ENCODE peak calls at places on chromosomes 16 and 17, in nine cellular contexts. One of them, this sample, is unnamed.
A peak's percentile ranks its signal among the peaks of the same experiment; 100 is the strongest.

GRCh38 chr17:15432807-15433547 is 34.4 kb downstream of the CDRT4 start:
- DNase-seq in body of pancreas: peak; percentile 18
- DNase-seq in IMR-90: peak; percentile 93
- DNase-seq in uterus: peak; percentile 37
- DNase-seq in breast epithelium: no peak
- DNase-seq in transverse colon: no peak
- DNase-seq in testis: no peak
- DNase-seq in prostate gland: no peak
- DNase-seq in heart left ventricle: peak; percentile 49
- DNase-seq in this sample: no peak

GRCh38 chr17:66466933-66467367 is 164.5 kb downstream of the PRKCA start:
- DNase-seq in body of pancreas: peak; percentile 39
- DNase-seq in IMR-90: peak; percentile 100
- DNase-seq in uterus: peak; percentile 54
- DNase-seq in breast epithelium: no peak
- DNase-seq in transverse colon: peak; percentile 22
- DNase-seq in testis: no peak
- DNase-seq in prostate gland: no peak
- DNase-seq in heart left ventricle: no peak
- DNase-seq in this sample: no peak

GRCh38 chr17:82787081-82787848 is 35.4 kb downstream of the TBCD start:
- DNase-seq in body of pancreas: peak; percentile 16
- DNase-seq in IMR-90: no peak
- DNase-seq in uterus: peak; percentile 75
- DNase-seq in breast epithelium: no peak
- DNase-seq in transverse colon: peak; percentile 34
- DNase-seq in testis: no peak
- DNase-seq in prostate gland: peak; percentile 69
- DNase-seq in heart left ventricle: no peak
- DNase-seq in this sample: peak; percentile 97

GRCh38 chr17:31433091-31433790 is 41.8 kb downstream of the RAB11FIP4 start:
- DNase-seq in body of pancreas: no peak
- DNase-seq in IMR-90: no peak
- DNase-seq in uterus: no peak
- DNase-seq in breast epithelium: no peak
- DNase-seq in transverse colon: no peak
- DNase-seq in testis: no peak
- DNase-seq in prostate gland: no peak
- DNase-seq in heart left ventricle: no peak
- DNase-seq in this sample: no peak

GRCh38 chr17:28549274-28550132 is 2.9 kb downstream of the UNC119 start:
- DNase-seq in body of pancreas: peak; percentile 38
- DNase-seq in IMR-90: no peak
- DNase-seq in uterus: no peak
- DNase-seq in breast epithelium: no peak
- DNase-seq in transverse colon: no peak
- DNase-seq in testis: no peak
- DNase-seq in prostate gland: no peak
- DNase-seq in heart left ventricle: no peak
- DNase-seq in this sample: no peak

GRCh38 chr16:88504489-88505404 is 51.7 kb downstream of the ZFPM1 start:
- DNase-seq in body of pancreas: peak; percentile 93
- DNase-seq in IMR-90: no peak
- DNase-seq in uterus: no peak
- DNase-seq in breast epithelium: no peak
- DNase-seq in transverse colon: peak; percentile 46
- DNase-seq in testis: no peak
- DNase-seq in prostate gland: no peak
- DNase-seq in heart left ventricle: no peak
- DNase-seq in this sample: no peak

GRCh38 chr17:8695241-8695640 is 49.4 kb downstream of the CCDC42 start:
- DNase-seq in body of pancreas: no peak
- DNase-seq in IMR-90: no peak
- DNase-seq in uterus: no peak
- DNase-seq in breast epithelium: no peak
- DNase-seq in transverse colon: no peak
- DNase-seq in testis: no peak
- DNase-seq in prostate gland: no peak
- DNase-seq in heart left ventricle: no peak
- DNase-seq in this sample: no peak

GRCh38 chr17:12620200-12620720 is 45.4 kb upstream of the MYOCD start:
- DNase-seq in body of pancreas: no peak
- DNase-seq in IMR-90: peak; percentile 80
- DNase-seq in uterus: no peak
- DNase-seq in breast epithelium: no peak
- DNase-seq in transverse colon: no peak
- DNase-seq in testis: no peak
- DNase-seq in prostate gland: no peak
- DNase-seq in heart left ventricle: no peak
- DNase-seq in this sample: no peak

GRCh38 chr16:66457888-66458287 is 30.8 kb downstream of the BEAN1 start:
- DNase-seq in body of pancreas: no peak
- DNase-seq in IMR-90: peak; percentile 5
- DNase-seq in uterus: no peak
- DNase-seq in breast epithelium: no peak
- DNase-seq in transverse colon: no peak
- DNase-seq in testis: no peak
- DNase-seq in prostate gland: no peak
- DNase-seq in heart left ventricle: no peak
- DNase-seq in this sample: no peak

GRCh38 chr17:33049781-33050414 is 58.3 kb downstream of the SPACA3 start:
- DNase-seq in body of pancreas: peak; percentile 58
- DNase-seq in IMR-90: peak; percentile 48
- DNase-seq in uterus: peak; percentile 22
- DNase-seq in breast epithelium: no peak
- DNase-seq in transverse colon: peak; percentile 60
- DNase-seq in testis: peak; percentile 78
- DNase-seq in prostate gland: no peak
- DNase-seq in heart left ventricle: peak; percentile 42
- DNase-seq in this sample: no peak

GRCh38 chr17:79991924-79992656 is 43.6 kb downstream of the TBC1D16 start:
- DNase-seq in body of pancreas: no peak
- DNase-seq in IMR-90: peak; percentile 38
- DNase-seq in uterus: no peak
- DNase-seq in breast epithelium: peak; percentile 71
- DNase-seq in transverse colon: peak; percentile 43
- DNase-seq in testis: no peak
- DNase-seq in prostate gland: peak; percentile 82
- DNase-seq in heart left ventricle: peak; percentile 69
- DNase-seq in this sample: no peak

GRCh38 chr17:3447625-3448024 is 14.0 kb upstream of the OR1E2 start:
- DNase-seq in body of pancreas: no peak
- DNase-seq in IMR-90: no peak
- DNase-seq in uterus: no peak
- DNase-seq in breast epithelium: no peak
- DNase-seq in transverse colon: no peak
- DNase-seq in testis: no peak
- DNase-seq in prostate gland: no peak
- DNase-seq in heart left ventricle: no peak
- DNase-seq in this sample: no peak

GRCh38 chr16:57906385-57907316 is 64.3 kb downstream of the CNGB1 start:
- DNase-seq in body of pancreas: no peak
- DNase-seq in IMR-90: no peak
- DNase-seq in uterus: no peak
- DNase-seq in breast epithelium: no peak
- DNase-seq in transverse colon: no peak
- DNase-seq in testis: peak; percentile 28
- DNase-seq in prostate gland: no peak
- DNase-seq in heart left ventricle: no peak
- DNase-seq in this sample: no peak

GRCh38 chr17:38912221-38912813 is 13.1 kb upstream of the LASP1NB start:
- DNase-seq in body of pancreas: peak; percentile 91
- DNase-seq in IMR-90: no peak
- DNase-seq in uterus: peak; percentile 82
- DNase-seq in breast epithelium: peak; percentile 47
- DNase-seq in transverse colon: peak; percentile 50
- DNase-seq in testis: peak; percentile 77
- DNase-seq in prostate gland: no peak
- DNase-seq in heart left ventricle: peak; percentile 79
- DNase-seq in this sample: no peak

GRCh38 chr17:17146791-17147406 is 59.2 kb downstream of the PLD6 start:
- DNase-seq in body of pancreas: no peak
- DNase-seq in IMR-90: no peak
- DNase-seq in uterus: peak; percentile 32
- DNase-seq in breast epithelium: no peak
- DNase-seq in transverse colon: peak; percentile 22
- DNase-seq in testis: no peak
- DNase-seq in prostate gland: no peak
- DNase-seq in heart left ventricle: no peak
- DNase-seq in this sample: peak; percentile 35
- H3K36me3 ChIP-seq in body of pancreas: peaks cover 18% of the 10 kb centered on the region
- H3K36me3 ChIP-seq in IMR-90: peaks cover 66% of the 10 kb centered on the region
- H3K36me3 ChIP-seq in uterus: no peaks in the 10 kb centered on the region
- H3K36me3 ChIP-seq in breast epithelium: no peaks in the 10 kb centered on the region
- H3K36me3 ChIP-seq in transverse colon: peaks cover 42% of the 10 kb centered on the region
- H3K36me3 ChIP-seq in testis: no peaks in the 10 kb centered on the region
- H3K36me3 ChIP-seq in prostate gland: peaks cover 7% of the 10 kb centered on the region
- H3K36me3 ChIP-seq in heart left ventricle: peaks cover 12% of the 10 kb centered on the region
- H3K36me3 ChIP-seq in this sample: peaks cover 60% of the 10 kb centered on the region

DNA sequence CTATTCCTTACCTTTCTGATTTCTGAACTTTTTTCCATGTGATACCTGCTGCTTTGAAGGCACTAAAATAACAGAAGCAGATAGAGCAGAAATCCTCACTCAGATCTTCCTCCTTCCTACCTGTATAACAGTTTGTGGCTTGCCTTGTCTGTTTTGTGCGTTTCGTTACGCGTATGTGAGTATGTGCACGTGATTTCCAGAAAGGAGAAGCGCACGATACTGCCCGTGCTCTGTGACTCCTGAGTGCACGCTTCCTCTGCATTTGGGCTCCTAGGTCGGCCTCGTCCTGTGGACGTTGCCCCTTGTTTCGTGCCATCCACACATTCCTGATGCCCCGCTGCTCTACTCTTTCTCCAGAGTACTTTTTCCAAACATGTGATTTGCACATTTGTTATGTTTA is 4.1 kb downstream of the COX4I1 start:
- DNase-seq in body of pancreas: no peak
- DNase-seq in IMR-90: no peak
- DNase-seq in uterus: no peak
- DNase-seq in breast epithelium: no peak
- DNase-seq in transverse colon: no peak
- DNase-seq in testis: no peak
- DNase-seq in prostate gland: no peak
- DNase-seq in heart left ventricle: no peak
- DNase-seq in this sample: no peak
- TF ChIP-seq POLR2A in body of pancreas: no peak
- TF ChIP-seq POLR2A in IMR-90: no peak
- TF ChIP-seq POLR2A in uterus: no peak
- TF ChIP-seq POLR2A in breast epithelium: no peak
- TF ChIP-seq POLR2A in transverse colon: no peak
- TF ChIP-seq POLR2A in testis: no peak
- TF ChIP-seq POLR2A in prostate gland: no peak
- TF ChIP-seq POLR2A in heart left ventricle: no peak
- TF ChIP-seq POLR2A in this sample: no peak

GRCh38 chr16:54166342-54166865 is 120.2 kb downstream of the IRX3 start:
- DNase-seq in body of pancreas: no peak
- DNase-seq in IMR-90: no peak
- DNase-seq in uterus: no peak
- DNase-seq in breast epithelium: no peak
- DNase-seq in transverse colon: no peak
- DNase-seq in testis: no peak
- DNase-seq in prostate gland: no peak
- DNase-seq in heart left ventricle: no peak
- DNase-seq in this sample: no peak

GRCh38 chr16:54165912-54166265 is 120.7 kb downstream of the IRX3 start:
- DNase-seq in body of pancreas: no peak
- DNase-seq in IMR-90: no peak
- DNase-seq in uterus: no peak
- DNase-seq in breast epithelium: no peak
- DNase-seq in transverse colon: no peak
- DNase-seq in testis: no peak
- DNase-seq in prostate gland: no peak
- DNase-seq in heart left ventricle: no peak
- DNase-seq in this sample: no peak

GRCh38 chr16:54163197-54163843 is 123.3 kb downstream of the IRX3 start:
- DNase-seq in body of pancreas: no peak
- DNase-seq in IMR-90: no peak
- DNase-seq in uterus: no peak
- DNase-seq in breast epithelium: no peak
- DNase-seq in transverse colon: no peak
- DNase-seq in testis: no peak
- DNase-seq in prostate gland: no peak
- DNase-seq in heart left ventricle: no peak
- DNase-seq in this sample: no peak

GRCh38 chr16:54165174-54165911 is 121.2 kb downstream of the IRX3 start:
- DNase-seq in body of pancreas: no peak
- DNase-seq in IMR-90: no peak
- DNase-seq in uterus: no peak
- DNase-seq in breast epithelium: no peak
- DNase-seq in transverse colon: no peak
- DNase-seq in testis: no peak
- DNase-seq in prostate gland: no peak
- DNase-seq in heart left ventricle: no peak
- DNase-seq in this sample: no peak

GRCh38 chr16:54164789-54165173 is 121.8 kb downstream of the IRX3 start:
- DNase-seq in body of pancreas: no peak
- DNase-seq in IMR-90: no peak
- DNase-seq in uterus: no peak
- DNase-seq in breast epithelium: no peak
- DNase-seq in transverse colon: no peak
- DNase-seq in testis: no peak
- DNase-seq in prostate gland: no peak
- DNase-seq in heart left ventricle: no peak
- DNase-seq in this sample: no peak
- H3K36me3 ChIP-seq in body of pancreas: no peaks in the 10 kb centered on the region
- H3K36me3 ChIP-seq in IMR-90: no peaks in the 10 kb centered on the region
- H3K36me3 ChIP-seq in uterus: no peaks in the 10 kb centered on the region
- H3K36me3 ChIP-seq in breast epithelium: no peaks in the 10 kb centered on the region
- H3K36me3 ChIP-seq in transverse colon: no peaks in the 10 kb centered on the region
- H3K36me3 ChIP-seq in testis: no peaks in the 10 kb centered on the region
- H3K36me3 ChIP-seq in prostate gland: no peaks in the 10 kb centered on the region
- H3K36me3 ChIP-seq in heart left ventricle: no peaks in the 10 kb centered on the region
- H3K36me3 ChIP-seq in this sample: no peaks in the 10 kb centered on the region

GRCh38 chr16:85757341-85757822 is 6.5 kb upstream of the C16orf74 start:
- DNase-seq in body of pancreas: no peak
- DNase-seq in IMR-90: peak; percentile 89
- DNase-seq in uterus: no peak
- DNase-seq in breast epithelium: no peak
- DNase-seq in transverse colon: no peak
- DNase-seq in testis: no peak
- DNase-seq in prostate gland: no peak
- DNase-seq in heart left ventricle: no peak
- DNase-seq in this sample: no peak

GRCh38 chr16:85754403-85754802 is 3.5 kb upstream of the C16orf74 start:
- DNase-seq in body of pancreas: no peak
- DNase-seq in IMR-90: no peak
- DNase-seq in uterus: no peak
- DNase-seq in breast epithelium: no peak
- DNase-seq in transverse colon: no peak
- DNase-seq in testis: no peak
- DNase-seq in prostate gland: no peak
- DNase-seq in heart left ventricle: no peak
- DNase-seq in this sample: no peak

GRCh38 chr16:85753976-85754375 is 3.1 kb upstream of the C16orf74 start:
- DNase-seq in body of pancreas: peak; percentile 70
- DNase-seq in IMR-90: no peak
- DNase-seq in uterus: no peak
- DNase-seq in breast epithelium: no peak
- DNase-seq in transverse colon: peak; percentile 36
- DNase-seq in testis: no peak
- DNase-seq in prostate gland: no peak
- DNase-seq in heart left ventricle: no peak
- DNase-seq in this sample: no peak

GRCh38 chr16:85753559-85753958 is 2.7 kb upstream of the C16orf74 start:
- DNase-seq in body of pancreas: peak; percentile 79
- DNase-seq in IMR-90: no peak
- DNase-seq in uterus: no peak
- DNase-seq in breast epithelium: no peak
- DNase-seq in transverse colon: peak; percentile 31
- DNase-seq in testis: no peak
- DNase-seq in prostate gland: peak; percentile 70
- DNase-seq in heart left ventricle: no peak
- DNase-seq in this sample: no peak

GRCh38 chr16:85755929-85756768 is 5.3 kb upstream of the C16orf74 start:
- DNase-seq in body of pancreas: no peak
- DNase-seq in IMR-90: peak; percentile 62
- DNase-seq in uterus: no peak
- DNase-seq in breast epithelium: no peak
- DNase-seq in transverse colon: peak; percentile 28
- DNase-seq in testis: no peak
- DNase-seq in prostate gland: no peak
- DNase-seq in heart left ventricle: no peak
- DNase-seq in this sample: no peak
- TF ChIP-seq POLR2A in body of pancreas: no peak
- TF ChIP-seq POLR2A in IMR-90: no peak
- TF ChIP-seq POLR2A in uterus: no peak
- TF ChIP-seq POLR2A in breast epithelium: no peak
- TF ChIP-seq POLR2A in transverse colon: peak; percentile 23
- TF ChIP-seq POLR2A in testis: no peak
- TF ChIP-seq POLR2A in prostate gland: no peak
- TF ChIP-seq POLR2A in heart left ventricle: no peak
- TF ChIP-seq POLR2A in this sample: no peak

This sample was measured in gastrocnemius medialis.